ENCODE peak calls at places on chromosome 9, in nine cellular contexts. R is fibroblast of lung; P is ovary; J is cardiac muscle cell; X is HL-60; Y is AG09309; A is OCI-LY7; G is retinal pigment epithelial cell; L is CD8-positive, alpha-beta T cell. U is an unnamed sample.
A peak's percentile ranks its signal among the peaks of the same experiment; 100 is the strongest.

GRCh38 chr9:105188746-105189145 is 55.7 kb upstream of the SLC44A1 start:
- DNase-seq in J (no peak), L (no peak), G (no peak), P (no peak), Y (no peak), X (no peak), A (no peak), R (no peak), U (no peak)

GRCh38 chr9:78938821-78939220 is 632.9 kb upstream of the TLE4 start:
- DNase-seq in P (no peak), X (no peak), G (no peak), Y (no peak), L (no peak), R (no peak), J (no peak), A (no peak), U (no peak)

GRCh38 chr9:110687497-110687896 is 18.9 kb downstream of the MUSK start:
- DNase-seq in X (no peak), P (no peak), A (no peak), J (no peak), L (no peak), G (no peak), R (no peak), Y (no peak), U (no peak)

GRCh38 chr9:112774006-112774996 is 23.7 kb downstream of the SNX30 start:
- DNase-seq in G (no peak), P (no peak), L (no peak), A (peak; percentile 14), X (no peak), R (peak; percentile 31), J (no peak), Y (no peak), U (no peak)

GRCh38 chr9:119268985-119269384 is 100.2 kb downstream of the BRINP1 start:
- DNase-seq in G (no peak), X (no peak), Y (no peak), R (no peak), P (no peak), L (no peak), A (no peak), J (no peak), U (no peak)

GRCh38 chr9:132220069-132220468 is 58.2 kb downstream of the NTNG2 start:
- DNase-seq in P (no peak), A (no peak), L (no peak), Y (no peak), R (no peak), G (no peak), J (no peak), X (no peak), U (no peak)

GRCh38 chr9:107172979-107173347 is 110.1 kb upstream of the RAD23B start:
- DNase-seq in X (no peak), P (no peak), R (no peak), J (no peak), Y (no peak), L (no peak), A (no peak), G (no peak), U (no peak)

GRCh38 chr9:127976498-127976897 is 4.3 kb downstream of the EEIG1 start:
- DNase-seq in P (no peak), L (peak; percentile 70), A (no peak), R (no peak), Y (no peak), X (no peak), G (no peak), J (no peak), U (no peak)

GRCh38 chr9:100437860-100438805 is 11.2 kb downstream of the MSANTD3 start:
- DNase-seq in P (peak; percentile 54), J (peak; percentile 72), G (peak; percentile 40), Y (peak; percentile 39), A (peak; percentile 76), L (peak; percentile 59), R (peak; percentile 84), X (peak; percentile 43), U (peak; percentile 57)
- TF ChIP-seq CTCF in P (peak; percentile 71), J (peak; percentile 98), G (peak; percentile 95), Y (peak; percentile 90), A (peak; percentile 97), L (peak; percentile 90), R (peak; percentile 99), X (peak; percentile 87), U (peak; percentile 98)

DNA sequence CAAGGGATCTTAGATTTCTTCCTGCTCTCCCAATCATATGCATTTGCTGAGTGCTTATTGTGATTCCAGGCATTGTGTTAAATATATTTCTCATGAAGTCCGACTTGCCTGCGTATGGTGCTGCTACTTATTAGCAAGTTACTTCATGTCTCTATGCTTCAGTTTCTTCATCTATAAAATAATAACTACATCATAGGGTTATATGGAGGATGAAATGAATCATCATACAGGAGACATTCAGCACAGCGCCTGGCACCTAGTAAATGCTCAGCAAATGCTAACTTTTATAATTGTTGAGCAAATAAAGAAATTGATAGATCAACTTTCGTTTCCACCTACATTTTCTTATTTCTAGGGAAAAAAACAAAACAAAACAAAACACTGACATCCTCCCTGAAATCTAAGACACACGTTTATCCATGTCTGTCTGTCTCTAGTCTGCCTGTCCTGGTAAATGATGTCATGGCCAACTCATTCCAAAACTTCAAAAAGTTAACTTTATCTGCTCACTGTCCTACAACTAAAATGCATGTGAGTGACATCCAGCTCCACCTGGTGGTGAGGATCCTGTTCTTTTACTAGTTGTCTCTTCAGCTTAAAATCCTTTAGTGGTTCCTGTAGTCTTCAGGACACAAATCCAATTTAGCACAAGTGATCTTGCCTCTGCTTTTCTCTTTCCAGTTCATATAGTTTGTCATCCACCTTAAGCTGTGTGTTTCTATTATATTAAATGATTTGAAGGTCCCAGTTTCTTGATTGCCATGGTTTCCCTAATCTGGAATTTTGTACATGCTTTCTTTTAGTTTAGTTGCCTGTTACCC is 27.7 kb downstream of the PPP3R2 start:
- DNase-seq in R (peak; percentile 51), G (no peak), A (peak; percentile 33), Y (peak; percentile 11), L (peak; percentile 43), X (peak; percentile 14), J (no peak), P (no peak), U (no peak)
- TF ChIP-seq CTCF in R (peak; percentile 50), G (peak; percentile 54), A (peak; percentile 78), Y (peak; percentile 64), L (peak; percentile 46), X (peak; percentile 44), J (peak; percentile 44), P (no peak), U (peak; percentile 68)

DNA sequence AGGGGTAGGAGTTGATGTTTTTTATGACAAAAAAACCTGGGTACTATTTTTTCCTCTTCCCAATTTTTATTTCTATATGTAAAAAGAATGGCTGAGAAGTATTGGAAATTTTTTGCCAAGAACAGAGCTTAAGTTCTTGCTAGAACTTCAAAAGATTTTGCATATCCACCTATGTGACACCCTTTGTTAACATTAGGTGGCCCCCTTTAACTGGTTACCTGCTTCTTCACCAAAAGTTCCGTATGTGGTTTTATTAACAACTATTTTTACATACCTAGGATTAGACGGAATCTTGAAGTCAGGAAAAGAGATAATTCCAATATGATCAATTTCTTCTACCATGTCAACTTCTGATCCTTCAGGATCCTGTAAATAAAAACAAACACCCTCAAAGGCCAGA is 15.5 kb downstream of the C5 start:
- DNase-seq in X (no peak), P (no peak), R (no peak), A (peak; percentile 11), Y (no peak), L (no peak), G (no peak), J (no peak), U (no peak)
- TF ChIP-seq CTCF in X (no peak), P (no peak), R (no peak), A (peak; percentile 66), Y (no peak), L (no peak), G (no peak), J (no peak), U (no peak)

DNA sequence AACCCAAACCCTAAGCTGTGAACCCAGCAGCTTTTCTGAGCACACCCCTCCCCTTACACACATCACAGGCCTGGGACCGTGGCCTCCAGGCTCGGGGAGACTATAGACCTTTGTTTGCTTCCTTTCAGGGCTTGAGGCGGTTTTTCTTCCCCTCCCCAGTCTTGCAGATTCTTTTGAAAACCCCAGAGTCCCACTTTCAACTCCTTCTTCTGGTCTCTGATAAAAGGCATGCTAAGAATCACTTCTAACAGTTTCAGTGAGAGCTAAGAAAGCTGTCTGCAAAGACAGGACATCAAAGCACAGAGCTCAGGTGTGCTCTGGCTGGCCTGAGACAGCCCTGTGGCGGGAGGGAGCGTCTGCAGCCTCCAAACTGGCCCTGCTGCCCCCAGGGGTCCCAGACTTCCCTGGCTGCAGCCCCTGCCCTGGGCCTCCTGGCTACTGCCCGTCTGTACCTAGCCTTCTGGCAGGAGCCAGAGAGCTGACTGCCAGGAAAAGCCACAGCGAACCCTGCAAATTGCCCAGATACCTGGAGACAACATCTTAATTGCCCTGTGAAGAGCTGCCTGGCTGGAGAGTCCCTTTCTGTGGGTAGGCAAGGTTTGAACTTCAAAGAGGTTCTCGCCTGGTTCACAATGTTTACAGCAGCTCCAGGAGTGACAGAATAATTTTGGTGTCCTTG is 138.9 kb downstream of the GADD45G start:
- DNase-seq in R (no peak), Y (no peak), J (no peak), L (peak; percentile 66), P (no peak), A (peak; percentile 78), X (no peak), G (no peak), U (no peak)
- TF ChIP-seq CTCF in R (no peak), Y (no peak), J (no peak), L (no peak), P (no peak), A (no peak), X (no peak), G (no peak), U (no peak)

GRCh38 chr9:83536332-83536731 is 1.9 kb downstream of the FRMD3 start:
- DNase-seq in A (no peak), R (no peak), P (no peak), X (no peak), J (peak; percentile 6), Y (no peak), G (peak; percentile 30), L (no peak), U (no peak)

GRCh38 chr9:83535736-83536135 is 2.5 kb downstream of the FRMD3 start:
- DNase-seq in P (no peak), G (no peak), L (no peak), A (no peak), R (no peak), X (no peak), Y (no peak), J (no peak), U (no peak)

GRCh38 chr9:83537331-83538171 is 650 bp downstream of the FRMD3 start:
- DNase-seq in G (no peak), J (peak; percentile 38), R (peak; percentile 2), A (no peak), X (no peak), Y (no peak), P (no peak), L (no peak), U (no peak)

GRCh38 chr9:83538172-83538889 is at the start of gene FRMD3:
- DNase-seq in R (peak; percentile 29), A (no peak), G (peak; percentile 15), Y (peak; percentile 3), X (peak; percentile 50), L (no peak), J (peak; percentile 88), P (peak; percentile 59), U (no peak)

GRCh38 chr9:83538890-83539238 is 663 bp upstream of the FRMD3 start:
- DNase-seq in G (no peak), L (no peak), R (no peak), Y (no peak), X (no peak), P (no peak), A (no peak), J (no peak), U (no peak)
- TF ChIP-seq CTCF in G (no peak), L (no peak), R (no peak), Y (no peak), X (no peak), P (no peak), A (no peak), J (no peak), U (no peak)

U was measured in AG04450.